ENCODE peak calls at places on chromosomes 1 and 21, in four cellular contexts. One of them, this sample, is unnamed.

GRCh38 chr1:199759268-199759724 is 268.2 kb upstream of the NR5A2 start:
- DNase-seq in HCT116: peak
- DNase-seq in K562: no peak
- DNase-seq in HepG2: no peak
- DNase-seq in this sample: no peak

GRCh38 chr1:228064296-228064695 is 18.2 kb upstream of the ARF1 start:
- DNase-seq in K562: no peak
- DNase-seq in HCT116: no peak
- DNase-seq in HepG2: no peak
- DNase-seq in this sample: no peak

GRCh38 chr1:23422313-23422877 is 2.2 kb downstream of the TCEA3 start:
- DNase-seq in K562: peak
- DNase-seq in HepG2: no peak
- DNase-seq in HCT116: no peak
- DNase-seq in this sample: peak

GRCh38 chr1:75672108-75672507 is 52.4 kb upstream of the ACADM start:
- DNase-seq in HepG2: peak
- DNase-seq in K562: no peak
- DNase-seq in HCT116: no peak
- DNase-seq in this sample: no peak

GRCh38 chr1:94417702-94417961 is 557 bp upstream of the ABCD3 start:
- DNase-seq in K562: no peak
- DNase-seq in HCT116: no peak
- DNase-seq in HepG2: no peak
- DNase-seq in this sample: no peak

GRCh38 chr1:247415423-247416361 is at the start of gene NLRP3:
- DNase-seq in HepG2: peak
- DNase-seq in K562: no peak
- DNase-seq in HCT116: no peak
- DNase-seq in this sample: no peak

GRCh38 chr21:41584603-41585176 is 76.7 kb upstream of the TMPRSS2 start:
- DNase-seq in HCT116: no peak
- DNase-seq in HepG2: no peak
- DNase-seq in K562: no peak
- DNase-seq in this sample: no peak

GRCh38 chr1:77371396-77371795 is 89.6 kb downstream of the AK5 start:
- DNase-seq in HepG2: no peak
- DNase-seq in K562: no peak
- DNase-seq in HCT116: no peak
- DNase-seq in this sample: no peak

GRCh38 chr1:205365945-205366463 is 9.3 kb upstream of the KLHDC8A start:
- DNase-seq in K562: no peak
- DNase-seq in HCT116: no peak
- DNase-seq in HepG2: peak
- DNase-seq in this sample: no peak

GRCh38 chr1:231962636-231963035 is 336.0 kb downstream of the DISC1 start:
- DNase-seq in K562: no peak
- DNase-seq in HCT116: no peak
- DNase-seq in HepG2: no peak
- DNase-seq in this sample: no peak

GRCh38 chr21:28554660-28555475 is 437.8 kb downstream of the LTN1 start:
- DNase-seq in K562: no peak
- DNase-seq in HepG2: no peak
- DNase-seq in HCT116: no peak
- DNase-seq in this sample: no peak

GRCh38 chr1:1614204-1614953 is 921 bp upstream of the MIB2 start:
- DNase-seq in HCT116: no peak
- DNase-seq in K562: peak
- DNase-seq in HepG2: peak
- DNase-seq in this sample: no peak

GRCh38 chr1:206554833-206555472 is 47.6 kb downstream of the RASSF5 start:
- DNase-seq in HepG2: no peak
- DNase-seq in K562: no peak
- DNase-seq in HCT116: no peak
- DNase-seq in this sample: no peak

GRCh38 chr1:206554201-206554600 is 46.9 kb downstream of the RASSF5 start:
- DNase-seq in HepG2: no peak
- DNase-seq in K562: no peak
- DNase-seq in HCT116: no peak
- DNase-seq in this sample: no peak

GRCh38 chr1:206556047-206556747 is 48.9 kb downstream of the RASSF5 start:
- DNase-seq in HCT116: no peak
- DNase-seq in K562: no peak
- DNase-seq in HepG2: peak
- DNase-seq in this sample: no peak

GRCh38 chr1:206556748-206557635 is 49.7 kb downstream of the RASSF5 start:
- DNase-seq in K562: peak
- DNase-seq in HCT116: no peak
- DNase-seq in HepG2: no peak
- DNase-seq in this sample: peak

GRCh38 chr1:206555473-206555935 is 48.2 kb downstream of the RASSF5 start:
- DNase-seq in K562: peak
- DNase-seq in HepG2: no peak
- DNase-seq in HCT116: no peak
- DNase-seq in this sample: no peak
- TF ChIP-seq ELF1 in K562: no peak
- TF ChIP-seq ELF1 in HepG2: no peak
- TF ChIP-seq ELF1 in HCT116: no peak
- TF ChIP-seq ELF1 in this sample: no peak

GRCh38 chr1:52549267-52549666 is 3.6 kb downstream of the TUT4 start:
- DNase-seq in HCT116: no peak
- DNase-seq in K562: no peak
- DNase-seq in HepG2: no peak
- DNase-seq in this sample: no peak
- TF ChIP-seq ELF1 in HCT116: no peak
- TF ChIP-seq ELF1 in K562: no peak
- TF ChIP-seq ELF1 in HepG2: no peak
- TF ChIP-seq ELF1 in this sample: no peak

DNA sequence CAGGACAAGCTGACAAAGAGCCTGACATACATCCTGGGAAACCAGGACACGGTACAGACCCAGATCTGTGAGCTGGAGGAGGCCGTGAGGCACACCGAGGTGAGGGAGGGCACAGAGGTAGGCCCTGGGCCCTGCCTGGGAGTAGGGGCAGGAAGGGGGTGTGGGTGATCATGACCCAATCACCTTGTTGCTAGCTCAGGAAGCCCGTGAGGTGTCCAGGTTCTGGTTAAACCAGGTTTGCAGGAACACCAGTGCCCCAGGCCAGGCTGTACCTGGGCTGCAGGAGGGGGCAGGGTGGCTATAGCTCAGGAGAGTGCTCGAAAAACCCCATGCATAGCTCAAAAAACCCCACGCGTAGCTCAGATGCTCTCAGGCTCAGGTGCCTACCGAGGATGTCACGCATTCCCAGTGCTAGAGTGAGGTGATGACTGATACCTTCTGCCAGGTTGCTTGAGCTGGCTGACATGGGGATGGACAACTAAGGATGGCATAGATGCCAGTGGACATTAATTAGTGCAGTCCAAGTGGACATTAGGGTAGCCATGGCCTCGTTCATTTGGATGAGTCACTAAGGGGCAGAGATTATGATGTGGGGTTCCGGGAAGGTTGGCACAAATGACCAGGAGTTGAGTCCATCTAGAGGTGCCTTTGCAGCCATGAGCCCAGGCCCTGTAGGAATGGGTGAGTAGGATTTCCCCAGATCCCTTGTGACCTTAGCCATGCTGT is 3.7 kb downstream of the TRIM46 start:
- DNase-seq in HepG2: no peak
- DNase-seq in K562: no peak
- DNase-seq in HCT116: no peak
- DNase-seq in this sample: peak
- TF ChIP-seq ELF1 in HepG2: no peak
- TF ChIP-seq ELF1 in K562: no peak
- TF ChIP-seq ELF1 in HCT116: no peak
- TF ChIP-seq ELF1 in this sample: no peak

GRCh38 chr1:65526049-65526556 is 105.6 kb downstream of the LEPR start:
- DNase-seq in K562: no peak
- DNase-seq in HCT116: no peak
- DNase-seq in HepG2: no peak
- DNase-seq in this sample: no peak

GRCh38 chr1:65527211-65527610 is 106.7 kb downstream of the LEPR start:
- DNase-seq in K562: no peak
- DNase-seq in HepG2: no peak
- DNase-seq in HCT116: no peak
- DNase-seq in this sample: peak

GRCh38 chr1:65525297-65526048 is 105.0 kb downstream of the LEPR start:
- DNase-seq in HepG2: no peak
- DNase-seq in HCT116: no peak
- DNase-seq in K562: peak
- DNase-seq in this sample: peak

GRCh38 chr1:65527672-65528071 is 107.2 kb downstream of the LEPR start:
- DNase-seq in HepG2: no peak
- DNase-seq in K562: peak
- DNase-seq in HCT116: no peak
- DNase-seq in this sample: peak

DNA sequence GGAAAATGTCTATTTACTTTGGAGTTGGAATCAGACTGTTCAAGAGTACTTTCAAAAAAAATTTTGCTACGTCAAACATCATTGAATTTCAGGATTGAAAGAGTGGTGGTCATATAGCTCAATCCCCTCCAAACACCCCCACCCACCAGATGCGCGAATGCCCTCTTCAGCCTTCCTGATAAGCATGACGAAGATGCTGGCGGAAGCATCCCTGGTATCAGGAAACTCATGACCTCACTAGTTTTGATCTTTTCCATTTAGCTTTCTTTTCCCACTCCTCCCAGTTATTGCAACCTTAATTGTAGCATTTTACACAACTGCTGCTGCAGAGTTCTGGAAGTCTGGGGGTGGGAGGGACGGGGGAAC is 104.4 kb downstream of the LEPR start:
- DNase-seq in HCT116: no peak
- DNase-seq in HepG2: no peak
- DNase-seq in K562: no peak
- DNase-seq in this sample: no peak
- TF ChIP-seq ELF1 in HCT116: no peak
- TF ChIP-seq ELF1 in HepG2: no peak
- TF ChIP-seq ELF1 in K562: no peak
- TF ChIP-seq ELF1 in this sample: no peak

DNA sequence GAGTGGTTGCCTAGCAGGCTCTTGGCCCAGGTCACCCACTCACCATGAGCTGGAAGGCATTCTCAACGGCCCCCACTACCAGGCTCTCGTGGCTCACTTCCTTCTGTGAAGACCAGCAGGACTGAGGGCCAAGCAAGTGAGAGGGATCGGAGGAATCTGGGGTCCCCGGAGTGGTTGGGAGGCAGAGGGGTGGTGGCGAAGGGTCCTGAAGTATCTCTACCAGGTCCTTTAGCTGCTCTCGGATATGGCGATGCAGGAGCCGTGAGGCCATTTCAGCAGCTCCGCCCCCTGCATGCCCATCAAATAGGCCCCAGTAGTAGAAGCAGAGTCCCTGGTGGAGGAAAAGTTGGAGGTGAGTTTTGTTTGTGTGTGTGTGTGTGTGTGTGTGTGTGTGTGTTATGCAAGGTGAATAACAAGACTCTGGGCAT is 2.4 kb downstream of the PPM1J start:
- DNase-seq in K562: no peak
- DNase-seq in HepG2: no peak
- DNase-seq in HCT116: no peak
- DNase-seq in this sample: no peak
- TF ChIP-seq ELF1 in K562: no peak
- TF ChIP-seq ELF1 in HepG2: no peak
- TF ChIP-seq ELF1 in HCT116: no peak
- TF ChIP-seq ELF1 in this sample: no peak

DNA sequence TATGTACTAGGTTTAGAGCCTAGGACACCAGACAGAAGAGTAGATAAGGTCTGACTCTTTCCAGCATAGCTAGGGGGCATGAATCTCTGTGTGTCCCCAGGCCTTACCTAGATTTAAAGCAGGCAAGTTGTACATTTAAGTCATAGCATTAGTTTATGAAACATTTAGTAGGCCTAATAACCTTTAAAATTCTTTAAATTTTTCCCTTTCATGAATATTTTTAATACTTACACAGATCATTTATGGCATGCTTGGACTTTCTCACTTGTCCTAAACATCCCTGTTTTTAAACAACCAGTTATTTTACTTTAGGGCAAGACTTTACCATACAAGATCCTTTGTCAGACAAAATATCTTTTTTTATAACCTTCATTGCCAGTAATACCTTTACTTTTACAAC is 258.4 kb upstream of the ZRANB2 start:
- DNase-seq in HepG2: no peak
- DNase-seq in K562: no peak
- DNase-seq in HCT116: no peak
- DNase-seq in this sample: no peak
- TF ChIP-seq ELF1 in HepG2: no peak
- TF ChIP-seq ELF1 in K562: no peak
- TF ChIP-seq ELF1 in HCT116: no peak
- TF ChIP-seq ELF1 in this sample: no peak

GRCh38 chr1:7298145-7298544 is 473.0 kb upstream of the VAMP3 start:
- DNase-seq in K562: no peak
- DNase-seq in HCT116: no peak
- DNase-seq in HepG2: no peak
- DNase-seq in this sample: no peak
- TF ChIP-seq ELF1 in K562: no peak
- TF ChIP-seq ELF1 in HCT116: no peak
- TF ChIP-seq ELF1 in HepG2: no peak
- TF ChIP-seq ELF1 in this sample: no peak

This sample was measured in SK-N-SH.